ENCODE peak calls at places on chromosomes 2 and 18, in seven cellular contexts. One of them, this sample, is unnamed.

GRCh38 chr18:50286391-50287027 is 983 bp downstream of the CXXC1 start:
- DNase-seq in type B pancreatic cell: no peak
- DNase-seq in body of pancreas: no peak
- DNase-seq in cardiac fibroblast: peak; percentile 23
- DNase-seq in RWPE1: peak; percentile 26
- DNase-seq in brain microvascular endothelial cell: no peak
- DNase-seq in pancreas: peak; percentile 72
- DNase-seq in this sample: no peak

GRCh38 chr2:29329899-29330298 is 214.7 kb downstream of the CLIP4 start:
- DNase-seq in RWPE1: no peak
- DNase-seq in cardiac fibroblast: no peak
- DNase-seq in type B pancreatic cell: no peak
- DNase-seq in pancreas: no peak
- DNase-seq in brain microvascular endothelial cell: no peak
- DNase-seq in body of pancreas: no peak
- DNase-seq in this sample: no peak

GRCh38 chr18:12946549-12947354 is 1.1 kb upstream of the SEH1L start:
- DNase-seq in RWPE1: peak; percentile 46
- DNase-seq in body of pancreas: no peak
- DNase-seq in brain microvascular endothelial cell: peak; percentile 72
- DNase-seq in cardiac fibroblast: peak; percentile 99
- DNase-seq in type B pancreatic cell: no peak
- DNase-seq in pancreas: no peak
- DNase-seq in this sample: peak; percentile 48

GRCh38 chr18:45245036-45245638 is 370.1 kb upstream of the SLC14A2 start:
- DNase-seq in body of pancreas: no peak
- DNase-seq in pancreas: no peak
- DNase-seq in brain microvascular endothelial cell: no peak
- DNase-seq in cardiac fibroblast: no peak
- DNase-seq in RWPE1: no peak
- DNase-seq in type B pancreatic cell: no peak
- DNase-seq in this sample: no peak

GRCh38 chr2:139925903-139926302 is 1145.7 kb upstream of the NXPH2 start:
- DNase-seq in RWPE1: no peak
- DNase-seq in body of pancreas: no peak
- DNase-seq in brain microvascular endothelial cell: peak; percentile 1
- DNase-seq in cardiac fibroblast: peak; percentile 2
- DNase-seq in pancreas: no peak
- DNase-seq in type B pancreatic cell: no peak
- DNase-seq in this sample: no peak

GRCh38 chr18:9951022-9951859 is 37.4 kb downstream of the VAPA start:
- DNase-seq in brain microvascular endothelial cell: peak; percentile 67
- DNase-seq in cardiac fibroblast: peak; percentile 84
- DNase-seq in body of pancreas: peak; percentile 25
- DNase-seq in RWPE1: peak; percentile 48
- DNase-seq in type B pancreatic cell: no peak
- DNase-seq in pancreas: no peak
- DNase-seq in this sample: no peak

GRCh38 chr2:220665108-220665471 is 907.0 kb downstream of the EPHA4 start:
- DNase-seq in type B pancreatic cell: no peak
- DNase-seq in RWPE1: no peak
- DNase-seq in cardiac fibroblast: no peak
- DNase-seq in brain microvascular endothelial cell: no peak
- DNase-seq in pancreas: no peak
- DNase-seq in body of pancreas: no peak
- DNase-seq in this sample: no peak

GRCh38 chr2:34601561-34601960 is 1002.5 kb upstream of the FAM98A start:
- DNase-seq in brain microvascular endothelial cell: no peak
- DNase-seq in type B pancreatic cell: no peak
- DNase-seq in body of pancreas: no peak
- DNase-seq in RWPE1: no peak
- DNase-seq in pancreas: no peak
- DNase-seq in cardiac fibroblast: no peak
- DNase-seq in this sample: no peak

GRCh38 chr18:74456409-74457042 is 582 bp downstream of the DIPK1C start:
- DNase-seq in cardiac fibroblast: no peak
- DNase-seq in brain microvascular endothelial cell: no peak
- DNase-seq in type B pancreatic cell: peak; percentile 67
- DNase-seq in body of pancreas: no peak
- DNase-seq in RWPE1: no peak
- DNase-seq in pancreas: no peak
- DNase-seq in this sample: peak; percentile 49

GRCh38 chr2:239831272-239831731 is 193.8 kb downstream of the NDUFA10 start:
- DNase-seq in type B pancreatic cell: peak; percentile 64
- DNase-seq in pancreas: no peak
- DNase-seq in brain microvascular endothelial cell: no peak
- DNase-seq in cardiac fibroblast: peak; percentile 45
- DNase-seq in body of pancreas: no peak
- DNase-seq in RWPE1: no peak
- DNase-seq in this sample: peak; percentile 52

GRCh38 chr2:174450021-174450816 is 36.6 kb downstream of the GPR155 start:
- DNase-seq in cardiac fibroblast: no peak
- DNase-seq in body of pancreas: no peak
- DNase-seq in brain microvascular endothelial cell: no peak
- DNase-seq in RWPE1: no peak
- DNase-seq in type B pancreatic cell: no peak
- DNase-seq in pancreas: no peak
- DNase-seq in this sample: no peak

GRCh38 chr18:23838801-23839366 is 149.6 kb downstream of the LAMA3 start:
- DNase-seq in brain microvascular endothelial cell: no peak
- DNase-seq in pancreas: no peak
- DNase-seq in RWPE1: peak; percentile 59
- DNase-seq in cardiac fibroblast: peak; percentile 16
- DNase-seq in type B pancreatic cell: no peak
- DNase-seq in body of pancreas: no peak
- DNase-seq in this sample: no peak

GRCh38 chr18:14974576-14974975 is 226.6 kb downstream of the ANKRD30B start:
- DNase-seq in pancreas: no peak
- DNase-seq in brain microvascular endothelial cell: no peak
- DNase-seq in body of pancreas: no peak
- DNase-seq in cardiac fibroblast: no peak
- DNase-seq in type B pancreatic cell: no peak
- DNase-seq in RWPE1: no peak
- DNase-seq in this sample: no peak

GRCh38 chr2:224781400-224781799 is 65.2 kb upstream of the CCDC195 start:
- DNase-seq in brain microvascular endothelial cell: no peak
- DNase-seq in RWPE1: no peak
- DNase-seq in type B pancreatic cell: no peak
- DNase-seq in body of pancreas: no peak
- DNase-seq in cardiac fibroblast: no peak
- DNase-seq in pancreas: no peak
- DNase-seq in this sample: no peak

GRCh38 chr2:218832520-218832919 is 917 bp upstream of the PRKAG3 start:
- DNase-seq in body of pancreas: no peak
- DNase-seq in RWPE1: peak; percentile 64
- DNase-seq in type B pancreatic cell: no peak
- DNase-seq in cardiac fibroblast: peak; percentile 37
- DNase-seq in pancreas: no peak
- DNase-seq in brain microvascular endothelial cell: no peak
- DNase-seq in this sample: no peak

GRCh38 chr2:861655-862355 is 88.8 kb upstream of the SNTG2 start:
- DNase-seq in type B pancreatic cell: no peak
- DNase-seq in pancreas: no peak
- DNase-seq in body of pancreas: no peak
- DNase-seq in brain microvascular endothelial cell: no peak
- DNase-seq in cardiac fibroblast: no peak
- DNase-seq in RWPE1: no peak
- DNase-seq in this sample: no peak

GRCh38 chr2:178891265-178891958 is 84.2 kb upstream of the TTN start:
- DNase-seq in cardiac fibroblast: peak; percentile 83
- DNase-seq in body of pancreas: peak; percentile 81
- DNase-seq in type B pancreatic cell: no peak
- DNase-seq in pancreas: no peak
- DNase-seq in RWPE1: peak; percentile 37
- DNase-seq in brain microvascular endothelial cell: peak; percentile 84
- DNase-seq in this sample: peak; percentile 60
- TF ChIP-seq CTCF in cardiac fibroblast: peak; percentile 95
- TF ChIP-seq CTCF in body of pancreas: peak; percentile 89
- TF ChIP-seq CTCF in type B pancreatic cell: peak; percentile 92
- TF ChIP-seq CTCF in pancreas: peak; percentile 93
- TF ChIP-seq CTCF in RWPE1: peak; percentile 90
- TF ChIP-seq CTCF in brain microvascular endothelial cell: peak; percentile 93
- TF ChIP-seq CTCF in this sample: peak; percentile 98

GRCh38 chr2:161063946-161064306 is 96.3 kb upstream of the TANK start:
- DNase-seq in brain microvascular endothelial cell: no peak
- DNase-seq in pancreas: no peak
- DNase-seq in cardiac fibroblast: no peak
- DNase-seq in RWPE1: no peak
- DNase-seq in body of pancreas: no peak
- DNase-seq in type B pancreatic cell: no peak
- DNase-seq in this sample: no peak
- TF ChIP-seq CTCF in brain microvascular endothelial cell: no peak
- TF ChIP-seq CTCF in pancreas: no peak
- TF ChIP-seq CTCF in cardiac fibroblast: no peak
- TF ChIP-seq CTCF in RWPE1: peak; percentile 58
- TF ChIP-seq CTCF in body of pancreas: no peak
- TF ChIP-seq CTCF in type B pancreatic cell: peak; percentile 43
- TF ChIP-seq CTCF in this sample: peak; percentile 43

GRCh38 chr2:85011747-85012146 is 40.8 kb downstream of the KCMF1 start:
- DNase-seq in brain microvascular endothelial cell: no peak
- DNase-seq in type B pancreatic cell: no peak
- DNase-seq in pancreas: no peak
- DNase-seq in RWPE1: no peak
- DNase-seq in cardiac fibroblast: no peak
- DNase-seq in body of pancreas: no peak
- DNase-seq in this sample: peak; percentile 30
- TF ChIP-seq CTCF in brain microvascular endothelial cell: peak; percentile 39
- TF ChIP-seq CTCF in type B pancreatic cell: no peak
- TF ChIP-seq CTCF in pancreas: no peak
- TF ChIP-seq CTCF in RWPE1: no peak
- TF ChIP-seq CTCF in cardiac fibroblast: peak; percentile 12
- TF ChIP-seq CTCF in body of pancreas: no peak
- TF ChIP-seq CTCF in this sample: peak; percentile 53

GRCh38 chr18:40412410-40412809 is 1542.6 kb upstream of the PIK3C3 start:
- DNase-seq in RWPE1: no peak
- DNase-seq in cardiac fibroblast: no peak
- DNase-seq in brain microvascular endothelial cell: no peak
- DNase-seq in type B pancreatic cell: no peak
- DNase-seq in pancreas: no peak
- DNase-seq in body of pancreas: no peak
- DNase-seq in this sample: no peak

GRCh38 chr18:40414155-40414754 is 1540.8 kb upstream of the PIK3C3 start:
- DNase-seq in RWPE1: no peak
- DNase-seq in brain microvascular endothelial cell: peak; percentile 7
- DNase-seq in pancreas: no peak
- DNase-seq in type B pancreatic cell: no peak
- DNase-seq in body of pancreas: no peak
- DNase-seq in cardiac fibroblast: peak; percentile 11
- DNase-seq in this sample: no peak

GRCh38 chr18:40415224-40415791 is 1539.7 kb upstream of the PIK3C3 start:
- DNase-seq in RWPE1: no peak
- DNase-seq in cardiac fibroblast: no peak
- DNase-seq in brain microvascular endothelial cell: no peak
- DNase-seq in type B pancreatic cell: no peak
- DNase-seq in pancreas: no peak
- DNase-seq in body of pancreas: no peak
- DNase-seq in this sample: no peak

GRCh38 chr18:40415821-40416220 is 1539.2 kb upstream of the PIK3C3 start:
- DNase-seq in pancreas: no peak
- DNase-seq in body of pancreas: no peak
- DNase-seq in RWPE1: no peak
- DNase-seq in type B pancreatic cell: no peak
- DNase-seq in brain microvascular endothelial cell: no peak
- DNase-seq in cardiac fibroblast: no peak
- DNase-seq in this sample: no peak

DNA sequence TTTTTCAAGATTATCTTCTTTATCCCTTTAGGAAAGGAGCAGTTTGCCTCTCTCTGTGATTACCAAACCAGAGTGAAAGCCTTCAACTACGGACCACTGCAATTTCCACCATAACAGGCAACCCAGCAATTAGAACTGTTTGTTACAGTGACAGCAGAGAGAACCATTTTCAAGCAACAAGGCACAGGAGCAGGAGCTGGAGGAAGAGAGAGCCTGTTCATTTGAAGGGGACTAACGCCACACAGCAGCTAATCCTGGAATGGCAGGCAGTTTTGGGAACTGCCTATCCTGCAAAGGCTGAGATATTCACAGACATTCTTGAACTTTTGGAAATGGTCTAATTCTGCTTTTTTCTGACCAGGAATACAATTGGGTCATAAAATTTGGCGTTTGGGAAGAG is 1541.9 kb upstream of the PIK3C3 start:
- DNase-seq in type B pancreatic cell: no peak
- DNase-seq in cardiac fibroblast: peak; percentile 32
- DNase-seq in RWPE1: no peak
- DNase-seq in body of pancreas: no peak
- DNase-seq in pancreas: no peak
- DNase-seq in brain microvascular endothelial cell: peak; percentile 18
- DNase-seq in this sample: peak; percentile 51
- TF ChIP-seq CTCF in type B pancreatic cell: peak; percentile 75
- TF ChIP-seq CTCF in cardiac fibroblast: peak; percentile 27
- TF ChIP-seq CTCF in RWPE1: no peak
- TF ChIP-seq CTCF in body of pancreas: no peak
- TF ChIP-seq CTCF in pancreas: no peak
- TF ChIP-seq CTCF in brain microvascular endothelial cell: peak; percentile 61
- TF ChIP-seq CTCF in this sample: peak; percentile 27

GRCh38 chr2:85707304-85707703 is 13.1 kb downstream of the GNLY start:
- DNase-seq in body of pancreas: peak; percentile 69
- DNase-seq in RWPE1: peak; percentile 73
- DNase-seq in pancreas: no peak
- DNase-seq in cardiac fibroblast: peak; percentile 93
- DNase-seq in brain microvascular endothelial cell: peak; percentile 94
- DNase-seq in type B pancreatic cell: no peak
- DNase-seq in this sample: no peak
- TF ChIP-seq CTCF in body of pancreas: peak; percentile 80
- TF ChIP-seq CTCF in RWPE1: peak; percentile 89
- TF ChIP-seq CTCF in pancreas: peak; percentile 81
- TF ChIP-seq CTCF in cardiac fibroblast: peak; percentile 84
- TF ChIP-seq CTCF in brain microvascular endothelial cell: peak; percentile 84
- TF ChIP-seq CTCF in type B pancreatic cell: peak; percentile 95
- TF ChIP-seq CTCF in this sample: peak; percentile 89